ENCODE peak calls at places on chromosomes 3 and 15, in nine cellular contexts. One of them, this sample, is unnamed.

GRCh38 chr3:195809291-195809785 is 2.4 kb downstream of the MUC4 start:
- DNase-seq in prostate gland: no peak
- DNase-seq in AG09309: no peak
- DNase-seq in GM20000: no peak
- DNase-seq in cardiac muscle cell: no peak
- DNase-seq in A549: no peak
- DNase-seq in AG04450: no peak
- DNase-seq in epithelial cell of esophagus: no peak
- DNase-seq in Panc1: no peak
- DNase-seq in this sample: no peak

GRCh38 chr15:90040618-90041017 is 39.5 kb downstream of the ZNF710 start:
- DNase-seq in AG09309: no peak
- DNase-seq in GM20000: no peak
- DNase-seq in prostate gland: no peak
- DNase-seq in cardiac muscle cell: no peak
- DNase-seq in A549: no peak
- DNase-seq in AG04450: no peak
- DNase-seq in Panc1: no peak
- DNase-seq in epithelial cell of esophagus: no peak
- DNase-seq in this sample: no peak

GRCh38 chr15:51869074-51869425 is 39.6 kb downstream of the TMOD3 start:
- DNase-seq in AG04450: peak
- DNase-seq in prostate gland: no peak
- DNase-seq in AG09309: peak
- DNase-seq in cardiac muscle cell: no peak
- DNase-seq in A549: peak
- DNase-seq in GM20000: no peak
- DNase-seq in epithelial cell of esophagus: peak
- DNase-seq in Panc1: no peak
- DNase-seq in this sample: peak

GRCh38 chr15:36278219-36278618 is 301.2 kb upstream of the CDIN1 start:
- DNase-seq in epithelial cell of esophagus: peak
- DNase-seq in AG09309: no peak
- DNase-seq in AG04450: no peak
- DNase-seq in prostate gland: no peak
- DNase-seq in cardiac muscle cell: no peak
- DNase-seq in Panc1: no peak
- DNase-seq in A549: no peak
- DNase-seq in GM20000: no peak
- DNase-seq in this sample: no peak

GRCh38 chr15:62164500-62165028 is 521 bp downstream of the C2CD4B start:
- DNase-seq in AG09309: no peak
- DNase-seq in cardiac muscle cell: peak
- DNase-seq in GM20000: no peak
- DNase-seq in AG04450: no peak
- DNase-seq in Panc1: no peak
- DNase-seq in A549: peak
- DNase-seq in epithelial cell of esophagus: peak
- DNase-seq in prostate gland: no peak
- DNase-seq in this sample: peak

GRCh38 chr15:29143909-29144308 is 125.7 kb downstream of the NSMCE3 start:
- DNase-seq in Panc1: no peak
- DNase-seq in A549: no peak
- DNase-seq in cardiac muscle cell: no peak
- DNase-seq in prostate gland: no peak
- DNase-seq in GM20000: no peak
- DNase-seq in AG09309: peak
- DNase-seq in epithelial cell of esophagus: no peak
- DNase-seq in AG04450: peak
- DNase-seq in this sample: no peak

GRCh38 chr3:29338981-29339833 is 58.3 kb downstream of the RBMS3 start:
- DNase-seq in Panc1: no peak
- DNase-seq in epithelial cell of esophagus: no peak
- DNase-seq in AG04450: no peak
- DNase-seq in GM20000: no peak
- DNase-seq in cardiac muscle cell: no peak
- DNase-seq in AG09309: no peak
- DNase-seq in A549: no peak
- DNase-seq in prostate gland: no peak
- DNase-seq in this sample: no peak

GRCh38 chr3:124014366-124014942 is 22.5 kb upstream of the ROPN1 start:
- DNase-seq in cardiac muscle cell: no peak
- DNase-seq in prostate gland: no peak
- DNase-seq in epithelial cell of esophagus: no peak
- DNase-seq in AG04450: no peak
- DNase-seq in AG09309: no peak
- DNase-seq in GM20000: no peak
- DNase-seq in A549: no peak
- DNase-seq in Panc1: no peak
- DNase-seq in this sample: no peak

GRCh38 chr3:30310251-30310954 is 296.0 kb upstream of the TGFBR2 start:
- DNase-seq in A549: no peak
- DNase-seq in AG04450: no peak
- DNase-seq in AG09309: no peak
- DNase-seq in Panc1: no peak
- DNase-seq in GM20000: no peak
- DNase-seq in cardiac muscle cell: no peak
- DNase-seq in prostate gland: peak
- DNase-seq in epithelial cell of esophagus: no peak
- DNase-seq in this sample: no peak

DNA sequence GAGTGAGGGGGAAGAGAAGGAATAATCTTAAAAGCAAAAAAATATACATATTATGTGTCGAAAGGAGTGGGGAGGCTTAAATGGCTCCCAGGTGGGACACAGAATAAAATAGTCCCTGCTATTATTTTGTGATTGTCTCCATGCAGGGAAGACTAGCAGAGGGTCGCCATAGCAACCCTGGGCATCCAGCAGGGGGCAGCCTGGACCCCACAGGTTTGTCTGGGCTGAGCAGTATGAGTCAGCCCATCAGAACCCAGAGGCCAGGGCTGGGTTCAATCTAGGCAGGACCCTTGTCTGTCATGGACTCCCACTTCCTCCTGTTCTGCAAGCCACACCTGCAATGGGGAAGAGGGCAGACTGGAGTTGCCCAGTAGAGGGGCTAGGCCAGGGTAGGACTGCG is 17.6 kb upstream of the LINGO1 start:
- DNase-seq in A549: peak
- DNase-seq in epithelial cell of esophagus: no peak
- DNase-seq in AG04450: no peak
- DNase-seq in GM20000: no peak
- DNase-seq in prostate gland: no peak
- DNase-seq in cardiac muscle cell: peak
- DNase-seq in Panc1: no peak
- DNase-seq in AG09309: no peak
- DNase-seq in this sample: peak
- TF ChIP-seq CTCF in A549: peak
- TF ChIP-seq CTCF in epithelial cell of esophagus: no peak
- TF ChIP-seq CTCF in AG04450: peak
- TF ChIP-seq CTCF in GM20000: no peak
- TF ChIP-seq CTCF in prostate gland: no peak
- TF ChIP-seq CTCF in cardiac muscle cell: peak
- TF ChIP-seq CTCF in Panc1: peak
- TF ChIP-seq CTCF in AG09309: peak
- TF ChIP-seq CTCF in this sample: no peak

GRCh38 chr15:79185199-79185598 is 94.6 kb upstream of the RASGRF1 start:
- DNase-seq in AG04450: no peak
- DNase-seq in epithelial cell of esophagus: peak
- DNase-seq in AG09309: no peak
- DNase-seq in cardiac muscle cell: no peak
- DNase-seq in Panc1: no peak
- DNase-seq in prostate gland: no peak
- DNase-seq in A549: no peak
- DNase-seq in GM20000: no peak
- DNase-seq in this sample: peak
- TF ChIP-seq CTCF in AG04450: no peak
- TF ChIP-seq CTCF in epithelial cell of esophagus: peak
- TF ChIP-seq CTCF in AG09309: peak
- TF ChIP-seq CTCF in cardiac muscle cell: peak
- TF ChIP-seq CTCF in Panc1: no peak
- TF ChIP-seq CTCF in prostate gland: no peak
- TF ChIP-seq CTCF in A549: no peak
- TF ChIP-seq CTCF in GM20000: peak
- TF ChIP-seq CTCF in this sample: no peak

GRCh38 chr3:40588406-40588805 is 63.6 kb downstream of the ZNF621 start:
- DNase-seq in Panc1: no peak
- DNase-seq in epithelial cell of esophagus: peak
- DNase-seq in AG09309: no peak
- DNase-seq in prostate gland: no peak
- DNase-seq in cardiac muscle cell: no peak
- DNase-seq in A549: no peak
- DNase-seq in GM20000: no peak
- DNase-seq in AG04450: no peak
- DNase-seq in this sample: peak
- TF ChIP-seq CTCF in Panc1: no peak
- TF ChIP-seq CTCF in epithelial cell of esophagus: peak
- TF ChIP-seq CTCF in AG09309: no peak
- TF ChIP-seq CTCF in prostate gland: peak
- TF ChIP-seq CTCF in cardiac muscle cell: no peak
- TF ChIP-seq CTCF in A549: no peak
- TF ChIP-seq CTCF in GM20000: no peak
- TF ChIP-seq CTCF in AG04450: no peak
- TF ChIP-seq CTCF in this sample: no peak

GRCh38 chr3:140219161-140219745 is 284.3 kb downstream of the CLSTN2 start:
- DNase-seq in Panc1: no peak
- DNase-seq in GM20000: no peak
- DNase-seq in prostate gland: no peak
- DNase-seq in epithelial cell of esophagus: no peak
- DNase-seq in A549: no peak
- DNase-seq in cardiac muscle cell: no peak
- DNase-seq in AG09309: no peak
- DNase-seq in AG04450: no peak
- DNase-seq in this sample: no peak

GRCh38 chr3:140223197-140223596 is 288.2 kb downstream of the CLSTN2 start:
- DNase-seq in Panc1: no peak
- DNase-seq in AG09309: no peak
- DNase-seq in prostate gland: no peak
- DNase-seq in AG04450: no peak
- DNase-seq in epithelial cell of esophagus: no peak
- DNase-seq in cardiac muscle cell: no peak
- DNase-seq in A549: no peak
- DNase-seq in GM20000: no peak
- DNase-seq in this sample: no peak

GRCh38 chr3:140223631-140224030 is 288.6 kb downstream of the CLSTN2 start:
- DNase-seq in A549: no peak
- DNase-seq in GM20000: no peak
- DNase-seq in AG09309: no peak
- DNase-seq in cardiac muscle cell: no peak
- DNase-seq in AG04450: no peak
- DNase-seq in Panc1: no peak
- DNase-seq in epithelial cell of esophagus: peak
- DNase-seq in prostate gland: no peak
- DNase-seq in this sample: peak

GRCh38 chr3:140216249-140216648 is 281.3 kb downstream of the CLSTN2 start:
- DNase-seq in AG09309: no peak
- DNase-seq in cardiac muscle cell: no peak
- DNase-seq in prostate gland: no peak
- DNase-seq in A549: peak
- DNase-seq in GM20000: peak
- DNase-seq in Panc1: peak
- DNase-seq in AG04450: no peak
- DNase-seq in epithelial cell of esophagus: peak
- DNase-seq in this sample: peak

DNA sequence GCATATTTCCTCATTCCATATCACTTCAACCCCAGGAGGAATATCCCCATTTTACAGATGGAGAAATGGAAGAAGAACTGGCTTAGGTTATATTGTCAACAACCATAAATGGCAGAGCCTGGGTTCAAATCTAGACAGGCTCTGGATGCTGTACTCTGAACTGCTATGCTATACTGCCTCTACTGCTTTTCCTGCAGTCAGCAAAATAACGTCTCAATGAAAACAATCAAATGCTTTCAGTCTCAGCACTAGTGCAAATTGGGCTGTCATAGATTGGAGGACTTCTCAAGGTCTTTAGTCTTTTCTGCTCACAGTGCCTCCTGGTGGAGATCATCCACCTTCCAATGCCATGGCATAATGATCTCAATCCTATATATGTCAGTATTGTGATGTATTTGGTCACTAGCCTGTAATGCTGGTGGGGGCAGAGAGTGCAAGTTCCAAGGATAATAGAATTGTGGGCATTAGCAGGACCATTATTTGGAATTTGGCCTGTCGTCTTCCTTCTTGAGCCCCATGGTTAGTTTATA is 285.0 kb downstream of the CLSTN2 start:
- DNase-seq in epithelial cell of esophagus: no peak
- DNase-seq in GM20000: peak
- DNase-seq in Panc1: no peak
- DNase-seq in AG04450: no peak
- DNase-seq in prostate gland: no peak
- DNase-seq in cardiac muscle cell: no peak
- DNase-seq in A549: no peak
- DNase-seq in AG09309: no peak
- DNase-seq in this sample: no peak
- TF ChIP-seq CTCF in epithelial cell of esophagus: no peak
- TF ChIP-seq CTCF in GM20000: peak
- TF ChIP-seq CTCF in Panc1: peak
- TF ChIP-seq CTCF in AG04450: no peak
- TF ChIP-seq CTCF in prostate gland: no peak
- TF ChIP-seq CTCF in cardiac muscle cell: no peak
- TF ChIP-seq CTCF in A549: no peak
- TF ChIP-seq CTCF in AG09309: peak
- TF ChIP-seq CTCF in this sample: no peak

DNA sequence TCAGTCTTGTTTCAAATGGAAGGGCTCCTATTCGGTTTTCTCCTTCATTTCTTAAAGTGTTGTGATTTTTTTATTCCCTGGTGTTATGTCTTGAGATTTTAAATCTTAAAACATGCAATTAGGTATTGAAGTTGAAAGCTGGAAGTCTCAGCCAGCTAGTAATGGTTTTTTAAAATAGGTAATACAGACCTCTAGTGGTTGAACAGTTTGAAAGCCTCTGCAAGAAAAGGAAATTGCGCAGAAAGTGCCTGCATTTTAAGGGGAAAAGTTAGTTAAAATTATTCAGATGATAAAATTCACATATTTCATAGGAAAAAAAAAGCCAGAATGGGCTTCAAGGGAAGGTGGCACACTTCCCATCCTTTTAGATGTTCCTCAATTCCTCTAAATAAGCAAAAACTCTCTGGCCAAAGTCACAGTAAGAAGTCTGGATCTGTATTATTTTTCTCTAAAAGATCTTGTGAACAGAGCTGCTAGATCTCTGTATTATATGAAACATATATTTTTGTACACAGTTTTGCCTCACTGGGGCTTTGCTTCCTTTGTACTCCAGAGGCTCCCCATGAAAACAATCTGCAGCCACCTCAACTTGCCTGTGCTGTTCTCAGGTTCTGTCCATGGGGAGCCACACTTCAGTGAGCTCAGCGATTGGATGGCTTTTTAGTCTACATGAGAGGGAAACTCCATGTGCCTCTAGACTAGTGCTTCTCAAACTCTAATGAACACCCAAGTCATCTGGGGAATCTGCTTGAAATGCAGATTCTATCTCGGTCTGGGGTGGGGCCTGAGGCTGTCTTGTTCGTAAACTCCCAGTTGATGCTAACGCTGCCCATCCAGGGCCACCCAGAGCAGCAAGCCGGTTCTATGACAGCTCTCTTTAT is 21.5 kb downstream of the AGTR1 start:
- DNase-seq in A549: no peak
- DNase-seq in prostate gland: no peak
- DNase-seq in epithelial cell of esophagus: peak
- DNase-seq in AG04450: no peak
- DNase-seq in AG09309: no peak
- DNase-seq in GM20000: no peak
- DNase-seq in Panc1: no peak
- DNase-seq in cardiac muscle cell: peak
- DNase-seq in this sample: no peak
- TF ChIP-seq CTCF in A549: peak
- TF ChIP-seq CTCF in prostate gland: peak
- TF ChIP-seq CTCF in epithelial cell of esophagus: peak
- TF ChIP-seq CTCF in AG04450: peak
- TF ChIP-seq CTCF in AG09309: peak
- TF ChIP-seq CTCF in GM20000: no peak
- TF ChIP-seq CTCF in Panc1: peak
- TF ChIP-seq CTCF in cardiac muscle cell: peak
- TF ChIP-seq CTCF in this sample: peak